ENCODE peak calls at places on chromosomes 13 and 19, in eight cellular contexts. Z is stimulated activated CD4-positive, alpha-beta T cell treated with anti-CD3 and anti-CD28 coated beads, TNF-alpha, amount 100 ng/mL, for 1 hour; N is activated naive CD4-positive, alpha-beta T cell treated with anti-CD3 and anti-CD28 coated beads, Interleukin-2, amount 10 ng/mL, durations not matched to agents 7 days and 5 days; G is NCI-H1694 treated with DMSO at 0.1 percent for 48 hours; C is GM19239; X is GM10248; Q is heart left ventricle; W is kidney epithelial cell. U is an unnamed sample.

GRCh38 chr19:30659638-30660037 is 287.5 kb downstream of the ZNF536 start:
- DNase-seq in Z (no peak), N (no peak), G (no peak), C (no peak), X (no peak), Q (no peak), W (no peak), U (no peak)

GRCh38 chr19:7482584-7483439 is 6.0 kb downstream of the PEX11G start:
- DNase-seq in Z (no peak), N (no peak), G (no peak), C (no peak), X (no peak), Q (peak; percentile 50), W (no peak), U (peak; percentile 49)

GRCh38 chr13:75368167-75368566 is 113.8 kb downstream of the TBC1D4 start:
- DNase-seq in Z (no peak), N (no peak), G (no peak), C (no peak), X (no peak), Q (peak; percentile 67), W (peak; percentile 51), U (no peak)

GRCh38 chr19:50361290-50362029 is 4.0 kb downstream of the NAPSA start:
- DNase-seq in Z (no peak), N (no peak), G (no peak), C (no peak), X (no peak), Q (no peak), W (no peak), U (no peak)

GRCh38 chr13:99798756-99799155 is 172.8 kb downstream of the ZIC5 start:
- DNase-seq in Z (no peak), N (no peak), G (no peak), C (no peak), X (no peak), Q (no peak), W (no peak), U (no peak)

GRCh38 chr13:78608705-78609463 is 5.5 kb upstream of the POU4F1 start:
- DNase-seq in Z (no peak), N (no peak), G (no peak), C (no peak), X (no peak), Q (no peak), W (no peak), U (no peak)

GRCh38 chr19:37361994-37362393 is 8.9 kb upstream of the ZNF527 start:
- DNase-seq in Z (no peak), N (no peak), G (no peak), C (no peak), X (no peak), Q (no peak), W (no peak), U (no peak)

GRCh38 chr19:6828698-6829633 is 56.5 kb downstream of the VAV1 start:
- DNase-seq in Z (no peak), N (peak; percentile 66), G (no peak), C (peak; percentile 53), X (peak; percentile 58), Q (no peak), W (no peak), U (no peak)

GRCh38 chr13:48194392-48194754 is 38.6 kb upstream of the ITM2B start:
- DNase-seq in Z (no peak), N (no peak), G (no peak), C (no peak), X (peak; percentile 37), Q (no peak), W (no peak), U (no peak)

GRCh38 chr13:48994731-48995130 is 19.0 kb downstream of the FNDC3A start:
- DNase-seq in Z (no peak), N (no peak), G (no peak), C (no peak), X (no peak), Q (no peak), W (no peak), U (no peak)

GRCh38 chr19:53877361-53877766 is 4.6 kb upstream of the PRKCG start:
- DNase-seq in Z (no peak), N (peak; percentile 73), G (no peak), C (no peak), X (no peak), Q (no peak), W (no peak), U (no peak)

U was measured in psoas muscle.